ENCODE peak calls at places on chromosome 17, in ten cellular contexts. C is epithelial cell of esophagus, F is heart right ventricle, Q is upper lobe of right lung, X is coronary artery, B is OCI-LY7, H is tibial artery, O is lung, Y is PC-3, N is HFF-Myc. Z is an unnamed sample.

GRCh38 chr17:79627766-79628690 is 17.2 kb upstream of the RBFOX3 start:
- DNase-seq in C (no peak), F (peak; percentile 1), Q (peak; percentile 44), X (peak; percentile 60), B (no peak), H (peak; percentile 7), O (no peak), Y (no peak), N (no peak), Z (no peak)

GRCh38 chr17:80023261-80024205 is 12.1 kb downstream of the TBC1D16 start:
- DNase-seq in C (no peak), F (no peak), Q (no peak), X (no peak), B (no peak), H (no peak), O (no peak), Y (no peak), N (no peak), Z (no peak)

GRCh38 chr17:72332367-72332766 is 211.5 kb downstream of the SOX9 start:
- DNase-seq in C (peak; percentile 69), F (no peak), Q (no peak), X (no peak), B (no peak), H (no peak), O (no peak), Y (no peak), N (no peak), Z (no peak)

GRCh38 chr17:3688852-3689261 is 7.1 kb downstream of the P2RX5 start:
- DNase-seq in C (no peak), F (no peak), Q (no peak), X (no peak), B (no peak), H (no peak), O (no peak), Y (no peak), N (no peak), Z (no peak)

GRCh38 chr17:10061131-10061581 is 137.2 kb downstream of the GAS7 start:
- DNase-seq in C (no peak), F (no peak), Q (no peak), X (no peak), B (no peak), H (peak; percentile 57), O (no peak), Y (no peak), N (peak; percentile 90), Z (peak; percentile 9)

GRCh38 chr17:44960654-44961053 is 7.4 kb downstream of the C1QL1 start:
- DNase-seq in C (no peak), F (no peak), Q (peak; percentile 77), X (no peak), B (no peak), H (no peak), O (peak; percentile 54), Y (peak; percentile 36), N (no peak), Z (no peak)

GRCh38 chr17:16934836-16935235 is 37.1 kb downstream of the TNFRSF13B start:
- DNase-seq in C (no peak), F (no peak), Q (peak; percentile 56), X (peak; percentile 56), B (no peak), H (peak; percentile 9), O (no peak), Y (no peak), N (no peak), Z (no peak)

GRCh38 chr17:61399131-61400057 is at the start of gene TBX2:
- DNase-seq in C (peak; percentile 37), F (peak; percentile 89), Q (peak; percentile 82), X (peak; percentile 95), B (no peak), H (peak; percentile 87), O (peak; percentile 74), Y (peak; percentile 85), N (no peak), Z (no peak)

GRCh38 chr17:82405051-82405450 is 13.1 kb upstream of the HEXD start:
- DNase-seq in C (no peak), F (no peak), Q (no peak), X (no peak), B (no peak), H (no peak), O (no peak), Y (no peak), N (no peak), Z (no peak)

GRCh38 chr17:16453493-16453851 is 38.1 kb downstream of the TRPV2 start:
- DNase-seq in C (no peak), F (no peak), Q (no peak), X (no peak), B (no peak), H (no peak), O (no peak), Y (no peak), N (no peak), Z (no peak)

GRCh38 chr17:58096892-58097291 is 13.7 kb downstream of the DYNLL2 start:
- DNase-seq in C (no peak), F (no peak), Q (no peak), X (no peak), B (no peak), H (no peak), O (no peak), Y (peak; percentile 17), N (no peak), Z (no peak)

GRCh38 chr17:6471531-6472465 is 27.5 kb downstream of the PIMREG start:
- DNase-seq in C (peak; percentile 62), F (no peak), Q (no peak), X (no peak), B (no peak), H (no peak), O (no peak), Y (peak; percentile 63), N (peak; percentile 20), Z (peak; percentile 13)

GRCh38 chr17:51085150-51085805 is 35.4 kb downstream of the SPAG9 start:
- DNase-seq in C (peak; percentile 30), F (no peak), Q (no peak), X (no peak), B (no peak), H (no peak), O (no peak), Y (peak; percentile 90), N (no peak), Z (no peak)

GRCh38 chr17:51351890-51352289 is 91.5 kb downstream of the UTP18 start:
- DNase-seq in C (no peak), F (no peak), Q (no peak), X (no peak), B (no peak), H (no peak), O (no peak), Y (no peak), N (no peak), Z (peak; percentile 49)

GRCh38 chr17:82668631-82669099 is 20.4 kb upstream of the WDR45B start:
- DNase-seq in C (peak; percentile 62), F (peak; percentile 54), Q (peak; percentile 89), X (no peak), B (peak; percentile 73), H (no peak), O (peak; percentile 65), Y (peak; percentile 73), N (no peak), Z (no peak)

GRCh38 chr17:1996243-1997145 is 28.6 kb downstream of the RTN4RL1 start:
- DNase-seq in C (no peak), F (no peak), Q (no peak), X (no peak), B (no peak), H (no peak), O (no peak), Y (no peak), N (no peak), Z (no peak)

GRCh38 chr17:69997332-69997731 is 77.7 kb upstream of the KCNJ16 start:
- DNase-seq in C (peak; percentile 66), F (no peak), Q (no peak), X (no peak), B (no peak), H (no peak), O (no peak), Y (peak; percentile 89), N (no peak), Z (no peak)

GRCh38 chr17:57033296-57033695 is 51.8 kb upstream of the AKAP1 start:
- DNase-seq in C (no peak), F (peak; percentile 61), Q (no peak), X (peak; percentile 69), B (no peak), H (peak; percentile 62), O (peak; percentile 66), Y (peak; percentile 85), N (no peak), Z (no peak)

GRCh38 chr17:58525239-58525638 is 10.8 kb upstream of the MTMR4 start:
- DNase-seq in C (peak; percentile 62), F (peak; percentile 74), Q (no peak), X (peak; percentile 90), B (no peak), H (peak; percentile 65), O (no peak), Y (no peak), N (no peak), Z (peak; percentile 87)

GRCh38 chr17:42423766-42424165 is 710 bp upstream of the CAVIN1 start:
- DNase-seq in C (no peak), F (no peak), Q (no peak), X (no peak), B (no peak), H (no peak), O (no peak), Y (no peak), N (no peak), Z (no peak)
- H3K4me3 ChIP-seq in C (peak overlapping the region; percentile 73), F (no peak overlapping the region), Q (peak overlapping the region; percentile 88), X (peak overlapping the region; percentile 86), B (no peak overlapping the region), H (peak overlapping the region; percentile 99), O (no peak overlapping the region), Y (no peak overlapping the region), N (peak overlapping the region; percentile 82), Z (peak overlapping the region; percentile 100)

DNA sequence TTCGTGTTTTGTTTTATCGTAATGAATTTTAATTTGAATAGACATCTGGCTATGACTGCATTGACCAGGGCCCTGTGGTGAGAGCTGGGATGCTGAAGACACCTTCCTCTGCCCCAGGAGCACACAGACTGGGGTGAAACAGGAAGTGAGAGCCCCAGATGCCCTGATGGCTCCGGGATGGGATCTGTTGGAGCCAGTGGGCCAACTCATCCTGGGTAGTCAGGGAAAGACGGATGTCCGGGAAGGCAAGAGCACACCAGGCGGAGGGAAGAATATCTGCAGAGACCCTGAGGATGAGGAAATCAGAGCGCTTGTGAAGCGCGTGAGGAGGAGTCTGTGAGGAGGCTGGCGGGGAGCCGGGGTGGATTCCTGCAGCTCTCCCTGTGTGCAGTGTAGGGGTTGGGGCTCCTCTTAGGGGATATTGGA is 71.5 kb upstream of the LGALS9 start:
- DNase-seq in C (no peak), F (peak; percentile 46), Q (no peak), X (no peak), B (no peak), H (peak; percentile 53), O (peak; percentile 40), Y (no peak), N (no peak), Z (no peak)
- TF ChIP-seq CTCF in C (no peak), F (no peak), Q (peak; percentile 30), X (no peak), B (no peak), H (no peak), O (no peak), Y (no peak), N (peak; percentile 7), Z (no peak)

GRCh38 chr17:8125196-8125946 is 1.5 kb upstream of the HES7 start:
- DNase-seq in C (peak; percentile 63), F (peak; percentile 86), Q (peak; percentile 82), X (peak; percentile 89), B (peak; percentile 85), H (peak; percentile 85), O (peak; percentile 78), Y (peak; percentile 76), N (no peak), Z (no peak)
- H3K4me3 ChIP-seq in C (peak overlapping the region; percentile 80), F (peak overlapping the region; percentile 40), Q (peak overlapping the region; percentile 64), X (peak overlapping the region; percentile 92), B (peak overlapping the region; percentile 79), H (peak overlapping the region; percentile 56), O (no peak overlapping the region), Y (peak overlapping the region; percentile 91), N (peak overlapping the region; percentile 60), Z (peak overlapping the region; percentile 65)

GRCh38 chr17:66175892-66176291 is 16.0 kb downstream of the CEP112 start:
- DNase-seq in C (no peak), F (no peak), Q (no peak), X (no peak), B (no peak), H (no peak), O (no peak), Y (peak; percentile 44), N (no peak), Z (no peak)
- TF ChIP-seq CTCF in C (no peak), F (no peak), Q (no peak), X (no peak), B (no peak), H (no peak), O (no peak), Y (no peak), N (no peak), Z (no peak)

Z was measured in astrocyte of the cerebellum.